ENCODE peak calls at places on chromosomes 11 and 22, in eight cellular contexts. Y is lower leg skin, Z is body of pancreas, U is NB4, S is GM12892, W is stomach, M is A549, A is tibial nerve. T is an unnamed sample.

GRCh38 chr22:36009085-36009484 is 19.5 kb downstream of the RBFOX2 start:
- DNase-seq in Y (no peak), Z (no peak), U (no peak), S (no peak), W (no peak), M (no peak), A (no peak), T (no peak)

GRCh38 chr11:130409618-130410388 is 18.6 kb downstream of the ADAMTS8 start:
- DNase-seq in Y (no peak), Z (no peak), U (no peak), S (no peak), W (no peak), M (no peak), A (no peak), T (no peak)

GRCh38 chr11:63613517-63614135 is 607 bp downstream of the PLAAT3 start:
- DNase-seq in Y (peak; percentile 90), Z (peak; percentile 45), U (no peak), S (no peak), W (peak; percentile 44), M (peak; percentile 36), A (peak; percentile 41), T (peak; percentile 66)

GRCh38 chr11:100704176-100704575 is 17.1 kb downstream of the ARHGAP42 start:
- DNase-seq in Y (no peak), Z (no peak), U (no peak), S (no peak), W (no peak), M (no peak), A (no peak), T (no peak)

GRCh38 chr11:34631737-34632104 is 10.8 kb downstream of the EHF start:
- DNase-seq in Y (no peak), Z (peak; percentile 63), U (no peak), S (no peak), W (peak; percentile 68), M (no peak), A (no peak), T (no peak)

GRCh38 chr11:77202941-77203900 is 75.2 kb downstream of the MYO7A start:
- DNase-seq in Y (peak; percentile 73), Z (no peak), U (peak; percentile 19), S (no peak), W (peak; percentile 23), M (no peak), A (no peak), T (peak; percentile 38)

GRCh38 chr22:30104501-30105156 is 24.4 kb downstream of the HORMAD2 start:
- DNase-seq in Y (no peak), Z (no peak), U (no peak), S (no peak), W (no peak), M (no peak), A (no peak), T (no peak)

GRCh38 chr22:46589141-46589748 is 30.9 kb upstream of the GRAMD4 start:
- DNase-seq in Y (no peak), Z (no peak), U (no peak), S (no peak), W (no peak), M (no peak), A (no peak), T (no peak)

GRCh38 chr22:37161442-37161841 is 11.7 kb upstream of the IL2RB start:
- DNase-seq in Y (no peak), Z (no peak), U (peak; percentile 37), S (no peak), W (no peak), M (peak; percentile 25), A (no peak), T (no peak)

GRCh38 chr11:57230316-57230715 is 6.7 kb downstream of the APLNR start:
- DNase-seq in Y (no peak), Z (no peak), U (no peak), S (no peak), W (no peak), M (no peak), A (no peak), T (no peak)

GRCh38 chr11:57230797-57231538 is 6.1 kb downstream of the APLNR start:
- DNase-seq in Y (no peak), Z (no peak), U (no peak), S (no peak), W (no peak), M (no peak), A (no peak), T (no peak)

GRCh38 chr11:57224537-57224936 is 12.5 kb downstream of the APLNR start:
- DNase-seq in Y (no peak), Z (no peak), U (no peak), S (no peak), W (no peak), M (peak; percentile 26), A (no peak), T (no peak)

GRCh38 chr11:57231539-57232253 is 5.4 kb downstream of the APLNR start:
- DNase-seq in Y (no peak), Z (no peak), U (no peak), S (no peak), W (no peak), M (no peak), A (no peak), T (no peak)

DNA sequence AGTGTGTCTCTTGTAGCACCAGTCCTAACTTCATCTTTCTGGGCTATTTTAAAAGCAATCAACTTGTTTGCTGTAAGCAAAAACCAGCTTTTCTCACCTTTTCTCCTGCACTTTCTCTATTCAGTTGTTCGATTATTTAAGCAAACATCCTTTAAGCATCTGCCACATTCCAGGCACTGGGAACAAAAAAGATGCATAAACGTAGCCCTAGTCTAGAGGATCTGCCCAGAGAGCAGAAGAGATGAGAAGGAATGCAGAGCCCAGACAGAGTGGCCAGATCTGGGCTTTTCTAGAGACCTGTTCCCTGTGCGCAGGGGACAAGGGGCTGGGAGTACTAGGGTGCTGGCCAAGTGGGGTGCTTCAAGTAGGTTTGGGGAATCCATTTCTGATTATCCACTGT is 8.4 kb downstream of the APLNR start:
- DNase-seq in Y (no peak), Z (no peak), U (no peak), S (no peak), W (no peak), M (no peak), A (no peak), T (no peak)
- TF ChIP-seq POLR2A in Y (no peak), Z (no peak), U (no peak), S (no peak), W (no peak), M (no peak), A (no peak), T (no peak)

GRCh38 chr11:111395081-111395480 is 16.0 kb upstream of the POU2AF1 start:
- DNase-seq in Y (no peak), Z (peak; percentile 66), U (no peak), S (no peak), W (peak; percentile 41), M (no peak), A (no peak), T (no peak)
- TF ChIP-seq POLR2A in Y (no peak), Z (no peak), U (no peak), S (no peak), W (no peak), M (no peak), A (no peak), T (no peak)

GRCh38 chr11:66347425-66348276 is at the start of gene B4GAT1:
- DNase-seq in Y (peak; percentile 96), Z (peak; percentile 93), U (peak; percentile 92), S (peak; percentile 63), W (peak; percentile 86), M (peak; percentile 81), A (peak; percentile 93), T (peak; percentile 94)

GRCh38 chr11:66343176-66343575 is 1.7 kb downstream of the BRMS1 start:
- DNase-seq in Y (no peak), Z (no peak), U (no peak), S (no peak), W (no peak), M (no peak), A (no peak), T (no peak)

GRCh38 chr11:66346476-66347424 is 679 bp downstream of the B4GAT1 start:
- DNase-seq in Y (peak; percentile 86), Z (peak; percentile 43), U (peak; percentile 18), S (no peak), W (peak; percentile 41), M (no peak), A (no peak), T (no peak)

GRCh38 chr11:66345316-66345649 is 379 bp upstream of the BRMS1 start:
- DNase-seq in Y (no peak), Z (no peak), U (no peak), S (no peak), W (no peak), M (no peak), A (no peak), T (no peak)

DNA sequence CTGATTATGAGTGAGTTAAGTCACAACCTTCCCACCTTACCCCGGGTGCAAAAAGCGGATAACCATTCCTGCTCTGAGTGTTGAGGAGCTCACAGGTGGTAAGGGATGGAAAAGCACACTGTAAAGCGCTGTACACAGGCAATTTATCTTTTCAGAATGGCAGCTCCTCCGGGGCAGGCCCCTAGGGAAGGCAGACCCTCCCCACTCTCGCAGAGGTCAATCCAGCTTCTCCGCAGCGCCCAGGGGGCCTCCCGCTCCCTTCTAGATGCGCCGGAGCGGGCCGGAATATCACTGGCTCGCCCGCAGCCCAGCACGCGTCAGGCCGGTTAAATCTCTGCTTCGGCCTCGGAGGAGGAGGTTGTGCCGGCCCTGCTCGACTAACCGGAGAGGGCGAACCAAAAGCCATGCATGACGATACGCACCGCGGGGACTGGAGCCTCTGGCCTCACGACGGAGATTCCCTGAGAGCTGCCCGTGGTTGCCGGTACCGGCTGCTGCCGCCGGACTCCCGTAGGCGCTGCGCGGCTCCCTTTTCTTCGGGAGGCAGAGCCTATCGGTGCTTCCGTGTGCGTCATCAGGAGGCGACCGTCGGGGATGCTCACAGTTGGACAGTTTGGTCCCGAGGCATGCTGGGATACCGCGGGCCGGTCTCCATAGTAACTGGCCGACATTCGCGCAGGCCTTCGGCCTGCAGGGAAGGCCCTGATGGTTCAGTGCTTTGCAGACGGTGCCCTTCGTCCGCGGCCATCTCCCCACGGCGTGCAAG is at the start of gene BRMS1:
- DNase-seq in Y (peak; percentile 99), Z (peak; percentile 99), U (peak; percentile 98), S (peak; percentile 97), W (peak; percentile 99), M (peak; percentile 94), A (peak; percentile 98), T (peak; percentile 98)
- TF ChIP-seq POLR2A in Y (no peak), Z (peak; percentile 94), U (peak; percentile 86), S (peak; percentile 97), W (peak; percentile 58), M (peak; percentile 97), A (no peak), T (peak; percentile 89)

DNA sequence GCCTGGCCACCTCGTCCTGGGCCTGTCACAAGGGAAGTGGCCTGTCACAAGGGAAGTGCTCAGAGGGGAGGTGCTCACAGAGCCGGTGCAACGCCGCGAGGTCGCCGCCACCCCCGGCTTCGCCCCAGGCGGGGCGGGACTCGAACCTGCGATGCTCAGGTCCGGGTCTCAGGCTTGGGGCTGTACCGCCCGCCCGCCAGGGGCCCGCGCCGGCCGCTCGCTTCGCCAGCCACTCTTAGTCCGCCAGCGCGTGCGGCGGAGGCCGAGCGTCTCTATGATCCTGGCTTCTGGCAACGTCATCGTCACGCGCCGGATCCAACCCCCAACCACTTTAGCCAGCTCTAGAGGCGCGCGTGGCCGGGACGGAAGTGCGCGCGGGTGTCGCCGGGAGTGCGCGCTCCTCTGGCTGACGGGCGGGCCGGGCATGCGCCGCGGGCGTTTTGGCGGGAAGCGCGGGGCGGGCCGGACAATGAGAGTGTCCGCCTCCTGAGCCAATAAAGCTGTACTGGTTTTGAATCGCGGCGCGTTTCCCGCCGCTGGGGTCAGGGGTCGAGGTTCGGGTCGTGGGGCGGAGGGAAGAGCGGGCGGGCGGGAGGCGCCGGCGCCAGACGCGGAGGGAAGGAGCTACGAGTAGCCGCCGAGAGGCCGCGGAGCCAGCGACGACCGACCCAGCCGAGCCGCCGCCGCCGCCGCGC is at the start of gene TRMT2A:
- DNase-seq in Y (peak; percentile 100), Z (peak; percentile 99), U (peak; percentile 99), S (peak; percentile 99), W (peak; percentile 99), M (peak; percentile 85), A (peak; percentile 98), T (peak; percentile 99)
- TF ChIP-seq POLR2A in Y (no peak), Z (peak; percentile 69), U (no peak), S (peak; percentile 49), W (no peak), M (no peak), A (no peak), T (peak; percentile 16)

GRCh38 chr11:61161190-61162091 is at the start of gene VPS37C:
- DNase-seq in Y (peak; percentile 97), Z (peak; percentile 88), U (peak; percentile 95), S (peak; percentile 94), W (peak; percentile 92), M (peak; percentile 97), A (peak; percentile 81), T (peak; percentile 93)
- TF ChIP-seq POLR2A in Y (peak; percentile 2), Z (peak; percentile 56), U (peak; percentile 93), S (peak; percentile 72), W (no peak), M (peak; percentile 84), A (no peak), T (peak; percentile 73)

T was measured in Peyer's patch.